ENCODE peak calls at places on chromosomes 3 and 15, in nine cellular contexts. W is MM.1S, X is tibial nerve, B is astrocyte, U is esophagus squamous epithelium, M is aorta, Y is HL-60, V is mesenchymal stem cell, F is mammary epithelial cell. P is an unnamed sample.

GRCh38 chr3:12280333-12280732 is 8.5 kb upstream of the PPARG start:
- DNase-seq in W (no peak), X (no peak), B (no peak), U (no peak), M (no peak), Y (no peak), V (no peak), F (no peak), P (no peak)

GRCh38 chr15:66237513-66238235 is 15.9 kb downstream of the MEGF11 start:
- DNase-seq in W (no peak), X (no peak), B (no peak), U (no peak), M (no peak), Y (no peak), V (no peak), F (no peak), P (no peak)

GRCh38 chr3:150635526-150635925 is 32.4 kb downstream of the SELENOT start:
- DNase-seq in W (peak; percentile 54), X (no peak), B (no peak), U (no peak), M (no peak), Y (no peak), V (peak; percentile 18), F (no peak), P (no peak)

GRCh38 chr3:190911382-190911781 is 48.9 kb upstream of the GMNC start:
- DNase-seq in W (no peak), X (no peak), B (no peak), U (no peak), M (no peak), Y (no peak), V (no peak), F (no peak), P (no peak)

GRCh38 chr3:113912551-113913246 is 35.1 kb upstream of the ZDHHC23 start:
- DNase-seq in W (peak; percentile 87), X (no peak), B (peak; percentile 50), U (no peak), M (no peak), Y (no peak), V (peak; percentile 75), F (peak; percentile 78), P (peak; percentile 50)

GRCh38 chr3:97464035-97464434 is 300.5 kb upstream of the ARL6 start:
- DNase-seq in W (no peak), X (no peak), B (no peak), U (no peak), M (no peak), Y (no peak), V (no peak), F (no peak), P (no peak)

GRCh38 chr15:42499888-42500609 is 4.6 kb downstream of the SNAP23 start:
- DNase-seq in W (no peak), X (no peak), B (no peak), U (no peak), M (no peak), Y (no peak), V (no peak), F (no peak), P (no peak)

GRCh38 chr3:145490088-145491055 is 670.6 kb downstream of the PLOD2 start:
- DNase-seq in W (no peak), X (no peak), B (no peak), U (no peak), M (no peak), Y (no peak), V (no peak), F (no peak), P (no peak)

GRCh38 chr3:47004369-47005211 is 25.1 kb downstream of the NBEAL2 start:
- DNase-seq in W (no peak), X (no peak), B (no peak), U (no peak), M (peak; percentile 68), Y (no peak), V (no peak), F (no peak), P (no peak)

GRCh38 chr3:33218446-33219174 is at the start of gene SUSD5:
- DNase-seq in W (no peak), X (no peak), B (peak; percentile 59), U (no peak), M (peak; percentile 85), Y (no peak), V (peak; percentile 46), F (peak; percentile 65), P (no peak)

GRCh38 chr3:178060406-178060805 is 475.8 kb upstream of the KCNMB2 start:
- DNase-seq in W (no peak), X (peak; percentile 47), B (no peak), U (no peak), M (no peak), Y (no peak), V (peak; percentile 83), F (no peak), P (no peak)

GRCh38 chr15:69535101-69535638 is 82.6 kb downstream of the RPLP1 start:
- DNase-seq in W (no peak), X (no peak), B (peak; percentile 84), U (no peak), M (no peak), Y (no peak), V (peak; percentile 16), F (peak; percentile 44), P (no peak)

GRCh38 chr15:34126522-34126921 is 24.6 kb downstream of the PGBD4 start:
- DNase-seq in W (no peak), X (no peak), B (no peak), U (no peak), M (no peak), Y (no peak), V (no peak), F (no peak), P (no peak)

GRCh38 chr15:45425135-45425534 is 46.8 kb upstream of the GATM start:
- DNase-seq in W (no peak), X (no peak), B (peak; percentile 58), U (no peak), M (no peak), Y (no peak), V (peak; percentile 32), F (peak; percentile 32), P (no peak)

GRCh38 chr3:134030382-134030753 is 643 bp upstream of the SLCO2A1 start:
- DNase-seq in W (no peak), X (no peak), B (no peak), U (no peak), M (no peak), Y (no peak), V (no peak), F (no peak), P (no peak)

GRCh38 chr3:134028486-134029255 is 1.1 kb downstream of the SLCO2A1 start:
- DNase-seq in W (no peak), X (no peak), B (no peak), U (no peak), M (no peak), Y (no peak), V (no peak), F (no peak), P (no peak)

GRCh38 chr3:134030801-134031619 is 1.3 kb upstream of the SLCO2A1 start:
- DNase-seq in W (no peak), X (no peak), B (no peak), U (no peak), M (no peak), Y (no peak), V (no peak), F (no peak), P (no peak)

GRCh38 chr3:134029256-134029733 is 430 bp downstream of the SLCO2A1 start:
- DNase-seq in W (no peak), X (no peak), B (peak; percentile 35), U (no peak), M (no peak), Y (no peak), V (peak; percentile 33), F (peak; percentile 34), P (no peak)

GRCh38 chr3:134029734-134030381 is at the start of gene SLCO2A1:
- DNase-seq in W (no peak), X (no peak), B (peak; percentile 29), U (no peak), M (peak; percentile 85), Y (no peak), V (peak; percentile 27), F (peak; percentile 30), P (no peak)
- H3K27me3 ChIP-seq in W (peaks cover 5% of the 10 kb centered on the region), X (no peaks in the 10 kb centered on the region), B (peaks cover 11% of the 10 kb centered on the region), U (no peaks in the 10 kb centered on the region), M (no peaks in the 10 kb centered on the region), Y (peaks cover 21% of the 10 kb centered on the region), V (peaks cover 48% of the 10 kb centered on the region), F (no peaks in the 10 kb centered on the region), P (peaks cover 43% of the 10 kb centered on the region)

DNA sequence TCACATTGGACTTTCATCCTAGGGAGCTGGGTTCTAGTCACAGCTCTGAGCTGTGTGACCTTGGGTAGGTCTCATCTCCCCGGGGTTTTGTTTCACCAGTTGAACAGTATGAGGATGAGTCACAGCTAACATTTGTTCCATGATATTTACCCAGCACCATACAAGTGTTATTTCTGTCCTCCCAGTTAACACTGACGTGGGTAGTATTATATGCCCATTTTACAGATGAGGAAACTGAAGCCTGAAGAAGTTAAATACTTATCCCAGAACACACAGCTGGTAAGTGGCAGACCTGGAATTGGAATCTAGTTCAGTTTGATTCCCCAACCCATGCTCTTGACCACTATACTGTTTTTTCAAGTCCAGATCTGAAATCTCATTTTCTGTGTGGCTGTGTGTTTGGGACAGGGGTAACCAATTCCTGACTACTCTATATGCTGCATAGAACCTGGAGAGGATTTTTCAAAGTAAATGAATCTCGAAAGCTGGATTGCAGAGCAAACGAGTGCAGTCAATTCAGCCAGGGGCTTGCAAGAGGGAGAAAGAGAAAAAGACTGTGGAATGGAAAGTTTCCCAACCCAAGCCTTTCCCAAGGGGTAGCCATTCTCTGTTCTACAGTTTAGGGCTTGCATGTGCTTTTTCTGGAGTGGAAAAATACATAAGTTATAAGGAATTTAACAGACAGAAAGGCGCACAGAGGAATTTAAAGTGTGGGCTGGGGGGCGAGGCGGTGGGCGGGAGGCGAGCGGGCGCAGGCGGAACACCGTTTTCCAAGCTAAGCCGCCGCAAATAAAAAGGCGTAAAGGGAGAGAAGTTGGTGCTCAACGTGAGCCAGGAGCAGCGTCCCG is 684 bp upstream of the RARB start:
- DNase-seq in W (no peak), X (no peak), B (peak; percentile 77), U (no peak), M (no peak), Y (no peak), V (peak; percentile 62), F (peak; percentile 42), P (no peak)
- H3K27ac ChIP-seq in W (no peak overlapping the region), X (peak overlapping the region; percentile 92), B (peak overlapping the region; percentile 97), U (peak overlapping the region; percentile 96), M (peak overlapping the region; percentile 68), Y (no peak overlapping the region), V (peak overlapping the region; percentile 62), F (no peak overlapping the region), P (no peak overlapping the region)

GRCh38 chr3:99875925-99876781 is 58.5 kb downstream of the CMSS1 start:
- DNase-seq in W (peak; percentile 19), X (peak; percentile 61), B (peak; percentile 65), U (no peak), M (peak; percentile 94), Y (no peak), V (peak; percentile 86), F (peak; percentile 54), P (no peak)
- H3K27me3 ChIP-seq in W (no peaks in the 10 kb centered on the region), X (no peaks in the 10 kb centered on the region), B (no peaks in the 10 kb centered on the region), U (no peaks in the 10 kb centered on the region), M (no peaks in the 10 kb centered on the region), Y (no peaks in the 10 kb centered on the region), V (no peaks in the 10 kb centered on the region), F (no peaks in the 10 kb centered on the region), P (no peaks in the 10 kb centered on the region)

DNA sequence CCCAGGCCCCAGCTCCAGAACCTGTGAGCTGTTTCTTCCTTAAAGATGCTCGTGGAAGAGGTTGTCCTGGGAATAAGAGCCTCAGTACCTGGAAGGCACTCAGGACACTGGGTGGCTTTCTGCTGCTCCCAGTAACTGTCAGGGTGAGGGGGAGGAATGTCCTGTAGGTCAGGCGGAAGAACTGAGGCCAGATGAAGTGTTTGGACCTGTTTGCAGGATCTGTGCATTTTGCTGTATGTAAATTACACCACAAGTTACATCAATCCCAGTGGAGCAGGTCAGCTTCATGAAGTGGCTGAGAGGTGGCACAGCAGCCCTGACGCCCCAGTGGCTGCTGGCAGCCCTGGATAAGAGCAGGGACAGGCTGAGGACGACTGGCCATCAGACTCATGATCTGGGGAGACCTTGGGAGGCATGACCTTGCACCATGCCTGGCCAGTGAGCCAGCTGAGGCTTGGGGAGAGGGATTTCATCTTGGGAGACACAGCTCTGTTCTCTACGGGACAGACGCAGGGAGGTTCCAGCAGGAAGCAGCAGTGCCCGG is 27.2 kb downstream of the HDAC11 start:
- DNase-seq in W (no peak), X (no peak), B (no peak), U (no peak), M (no peak), Y (no peak), V (peak; percentile 12), F (no peak), P (no peak)
- H3K27ac ChIP-seq in W (no peak overlapping the region), X (peak overlapping the region; percentile 82), B (no peak overlapping the region), U (peak overlapping the region; percentile 28), M (no peak overlapping the region), Y (no peak overlapping the region), V (no peak overlapping the region), F (no peak overlapping the region), P (no peak overlapping the region)